ENCODE peak calls at places on chromosomes 4 and X, in five cellular contexts. V is ovary; Z is GM12878; L is CD4-positive, alpha-beta memory T cell; U is neuronal stem cell. K is an unnamed sample.

GRCh38 chrX:13126785-13127184 is 82.4 kb upstream of the FAM9C start:
- DNase-seq in V (no peak), Z (no peak), L (no peak), U (no peak), K (no peak)

GRCh38 chr4:106565727-106566126 is 197.1 kb upstream of the GIMD1 start:
- DNase-seq in V (no peak), Z (no peak), L (no peak), U (no peak), K (no peak)

GRCh38 chr4:152100378-152101201 is 339.8 kb upstream of the GATB start:
- DNase-seq in V (no peak), Z (no peak), L (peak; percentile 94), U (no peak), K (no peak)

GRCh38 chr4:86181585-86181984 is 178.3 kb downstream of the MAPK10 start:
- DNase-seq in V (no peak), Z (no peak), L (no peak), U (no peak), K (no peak)

GRCh38 chr4:111108138-111108537 is 485.3 kb upstream of the PITX2 start:
- DNase-seq in V (no peak), Z (no peak), L (no peak), U (no peak), K (no peak)

GRCh38 chrX:141969706-141970105 is 66.0 kb downstream of the MAGEC1 start:
- DNase-seq in V (no peak), Z (no peak), L (no peak), U (no peak), K (no peak)

GRCh38 chrX:19987856-19988255 is 3.0 kb downstream of the BCLAF3 start:
- DNase-seq in V (no peak), Z (no peak), L (no peak), U (no peak), K (no peak)

GRCh38 chr4:76374744-76375143 is 46.2 kb downstream of the CCDC158 start:
- DNase-seq in V (no peak), Z (no peak), L (no peak), U (no peak), K (no peak)

GRCh38 chr4:7206385-7206784 is 14.0 kb downstream of the SORCS2 start:
- DNase-seq in V (peak; percentile 56), Z (no peak), L (no peak), U (no peak), K (no peak)

GRCh38 chrX:13377537-13377936 is 57.7 kb upstream of the ATXN3L start:
- DNase-seq in V (no peak), Z (no peak), L (no peak), U (no peak), K (no peak)

GRCh38 chr4:123849495-123849894 is 452.9 kb downstream of the SPRY1 start:
- DNase-seq in V (no peak), Z (no peak), L (no peak), U (no peak), K (no peak)

GRCh38 chr4:132592340-132592739 is 556.8 kb upstream of the PCDH10 start:
- DNase-seq in V (no peak), Z (no peak), L (no peak), U (no peak), K (no peak)

GRCh38 chr4:184348311-184349233 is 125.8 kb downstream of the IRF2 start:
- DNase-seq in V (peak; percentile 84), Z (peak; percentile 32), L (no peak), U (no peak), K (no peak)
- H3K27ac ChIP-seq in V (no peak overlapping the region), Z (peak overlapping the region; percentile 99), L (no peak overlapping the region), U (no peak overlapping the region), K (peak overlapping the region; percentile 84)

GRCh38 chrX:154044045-154044444 is 24.3 kb upstream of the IRAK1 start:
- DNase-seq in V (no peak), Z (no peak), L (no peak), U (no peak), K (no peak)

GRCh38 chrX:154047266-154047665 is 27.6 kb upstream of the IRAK1 start:
- DNase-seq in V (no peak), Z (no peak), L (no peak), U (no peak), K (no peak)

GRCh38 chrX:154049209-154050112 is 29.8 kb upstream of the IRAK1 start:
- DNase-seq in V (no peak), Z (no peak), L (no peak), U (no peak), K (no peak)

GRCh38 chrX:154048398-154048797 is 28.7 kb upstream of the IRAK1 start:
- DNase-seq in V (no peak), Z (no peak), L (no peak), U (no peak), K (no peak)

DNA sequence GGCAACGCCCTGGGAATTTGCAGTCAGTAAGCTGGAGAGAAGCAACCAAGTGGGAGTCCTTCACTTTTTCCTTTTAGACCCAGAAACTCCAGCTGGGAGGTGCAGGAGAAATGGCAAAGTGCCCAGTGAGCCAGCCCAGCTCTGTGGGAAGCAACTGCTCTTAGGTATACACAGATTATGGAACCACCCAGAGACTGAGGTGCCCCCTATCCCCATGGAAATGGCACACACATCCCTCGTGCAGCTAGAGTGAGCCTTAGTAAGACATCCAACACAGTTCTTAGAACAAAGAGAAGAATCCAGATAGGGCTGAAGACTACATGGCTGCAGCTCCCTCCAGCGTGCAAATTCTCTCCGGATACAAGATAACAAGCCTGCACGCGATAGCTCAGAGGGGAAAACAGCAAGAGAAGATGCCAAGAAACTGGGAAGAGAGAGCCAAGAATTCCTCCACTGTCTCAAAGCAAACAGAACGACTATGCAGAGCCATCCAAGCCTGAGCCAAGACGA is 26.6 kb upstream of the IRAK1 start:
- DNase-seq in V (peak; percentile 68), Z (no peak), L (no peak), U (no peak), K (no peak)
- H3K27ac ChIP-seq in V (peak overlapping the region; percentile 22), Z (no peak overlapping the region), L (no peak overlapping the region), U (peak overlapping the region; percentile 86), K (no peak overlapping the region)

GRCh38 chr4:3250438-3250955 is 1.5 kb downstream of the MSANTD1 start:
- DNase-seq in V (no peak), Z (no peak), L (no peak), U (no peak), K (no peak)
- H3K27ac ChIP-seq in V (no peak overlapping the region), Z (no peak overlapping the region), L (no peak overlapping the region), U (no peak overlapping the region), K (no peak overlapping the region)

GRCh38 chr4:88718098-88718497 is 20.5 kb upstream of the NAP1L5 start:
- DNase-seq in V (no peak), Z (no peak), L (no peak), U (no peak), K (no peak)
- H3K27ac ChIP-seq in V (no peak overlapping the region), Z (no peak overlapping the region), L (no peak overlapping the region), U (no peak overlapping the region), K (no peak overlapping the region)

DNA sequence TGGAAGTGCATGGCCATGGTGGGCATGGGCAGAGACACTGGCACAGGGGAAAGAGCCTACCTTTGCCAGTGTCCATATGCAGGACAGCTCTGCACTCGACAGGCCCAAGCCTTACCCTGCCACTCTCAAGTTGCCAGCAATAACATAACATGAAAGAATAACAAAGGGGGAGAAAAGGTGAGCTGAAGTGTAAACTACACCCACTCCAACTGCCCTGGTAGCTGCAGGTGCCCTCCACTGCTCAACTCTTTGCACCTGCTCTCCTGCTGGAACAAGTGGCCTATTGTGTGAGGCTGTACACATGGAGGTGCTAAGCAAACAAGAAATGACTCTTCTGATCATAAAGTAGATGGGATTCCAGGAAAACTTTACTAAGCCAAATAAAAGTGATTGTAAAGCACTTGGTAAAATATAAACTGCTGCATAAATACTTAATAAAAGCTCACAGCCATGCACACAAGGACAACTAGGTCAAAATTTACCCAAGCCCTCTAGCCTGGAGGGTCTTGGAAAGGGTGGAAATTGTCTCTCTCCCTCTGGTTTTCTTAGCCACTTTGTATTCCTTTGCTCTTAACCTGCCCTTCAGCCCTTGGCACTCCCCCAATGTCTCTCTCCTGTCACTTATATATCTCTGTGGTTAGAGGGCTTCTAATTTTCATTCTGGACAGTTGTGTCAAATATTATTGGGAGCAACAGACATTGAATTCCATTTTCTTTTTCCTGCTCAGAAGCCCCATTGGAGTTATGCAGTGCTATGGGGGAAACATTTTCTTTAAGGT is 261.2 kb upstream of the GPC4 start:
- DNase-seq in V (no peak), Z (no peak), L (no peak), U (no peak), K (no peak)
- H3K27ac ChIP-seq in V (no peak overlapping the region), Z (no peak overlapping the region), L (no peak overlapping the region), U (no peak overlapping the region), K (no peak overlapping the region)

GRCh38 chrX:45300638-45301037 is 100.0 kb upstream of the DIPK2B start:
- DNase-seq in V (no peak), Z (no peak), L (no peak), U (no peak), K (no peak)

DNA sequence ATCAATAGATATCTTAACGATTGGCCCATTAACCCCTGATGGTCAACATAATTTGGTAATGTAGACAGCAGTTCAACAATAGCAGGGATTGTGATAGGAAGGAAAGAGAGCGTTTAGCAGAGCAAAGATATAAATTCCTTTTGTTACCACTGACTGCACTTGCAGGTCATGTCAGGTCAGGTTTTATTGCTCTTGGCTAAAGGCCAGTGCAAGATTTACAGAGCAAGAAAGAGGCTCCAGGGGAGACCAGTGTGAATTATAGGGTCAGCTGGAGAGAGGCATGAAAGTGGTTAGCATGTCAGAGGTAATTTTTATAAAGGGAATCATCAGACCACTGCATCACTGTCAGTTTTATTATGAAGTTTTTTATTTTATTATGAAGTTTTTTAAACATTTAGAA is 94.9 kb upstream of the DIPK2B start:
- DNase-seq in V (no peak), Z (no peak), L (no peak), U (no peak), K (peak; percentile 6)
- H3K27ac ChIP-seq in V (no peak overlapping the region), Z (no peak overlapping the region), L (no peak overlapping the region), U (no peak overlapping the region), K (no peak overlapping the region)

GRCh38 chr4:62806786-62807185 is 1602.5 kb downstream of the TECRL start:
- DNase-seq in V (no peak), Z (no peak), L (no peak), U (no peak), K (no peak)

GRCh38 chr4:62804075-62804474 is 1603.9 kb downstream of the ADGRL3 start:
- DNase-seq in V (no peak), Z (no peak), L (no peak), U (no peak), K (no peak)
- H3K27ac ChIP-seq in V (no peak overlapping the region), Z (no peak overlapping the region), L (no peak overlapping the region), U (no peak overlapping the region), K (no peak overlapping the region)

GRCh38 chr4:83150563-83151330 is 36.2 kb upstream of the PLAC8 start:
- DNase-seq in V (no peak), Z (no peak), L (no peak), U (no peak), K (no peak)
- H3K27ac ChIP-seq in V (no peak overlapping the region), Z (no peak overlapping the region), L (no peak overlapping the region), U (no peak overlapping the region), K (no peak overlapping the region)

DNA sequence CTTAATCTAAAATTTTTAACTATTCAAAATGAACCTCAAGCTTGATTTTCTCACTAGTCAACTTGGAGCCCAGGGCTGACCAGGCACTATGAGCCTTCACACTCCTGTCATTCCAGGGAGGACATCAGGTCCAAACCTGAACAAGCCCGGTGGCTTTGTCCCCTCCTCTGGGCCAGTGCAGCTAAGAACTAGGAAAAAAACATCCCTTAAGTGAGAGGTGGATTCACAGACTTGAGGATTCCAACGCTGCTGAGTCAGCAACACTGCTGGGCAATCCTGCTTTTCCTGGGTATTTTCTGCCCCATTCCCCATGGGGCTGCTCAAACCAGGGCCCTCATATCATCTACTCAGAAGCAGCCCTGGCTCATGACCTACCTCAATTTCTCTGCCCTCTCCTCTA is 4.0 kb downstream of the RNF212 start:
- DNase-seq in V (no peak), Z (no peak), L (no peak), U (no peak), K (no peak)
- H3K27ac ChIP-seq in V (no peak overlapping the region), Z (no peak overlapping the region), L (no peak overlapping the region), U (no peak overlapping the region), K (no peak overlapping the region)